ENCODE peak calls at places on chromosomes 6 and 20, in seven cellular contexts. One of them, this sample, is unnamed.

GRCh38 chr6:11527274-11527870 is 10.2 kb upstream of the TMEM170B start:
- DNase-seq in pons: no peak
- DNase-seq in GM10248: no peak
- DNase-seq in RPMI8226: no peak
- DNase-seq in ureter: no peak
- DNase-seq in posterior cingulate gyrus: no peak
- DNase-seq in activated CD4-positive, alpha-beta T cell treated with anti-CD3 and anti-CD28 coated beads, Interleukin-2, amount 50 U/mL, for 1 hour: no peak
- DNase-seq in this sample: no peak

GRCh38 chr6:110233769-110234374 is 53.6 kb downstream of the CDC40 start:
- DNase-seq in pons: peak
- DNase-seq in GM10248: peak
- DNase-seq in RPMI8226: peak
- DNase-seq in ureter: no peak
- DNase-seq in posterior cingulate gyrus: no peak
- DNase-seq in activated CD4-positive, alpha-beta T cell treated with anti-CD3 and anti-CD28 coated beads, Interleukin-2, amount 50 U/mL, for 1 hour: no peak
- DNase-seq in this sample: no peak

GRCh38 chr6:33799714-33800113 is 4.1 kb downstream of the MLN start:
- DNase-seq in pons: no peak
- DNase-seq in GM10248: no peak
- DNase-seq in RPMI8226: no peak
- DNase-seq in ureter: no peak
- DNase-seq in posterior cingulate gyrus: no peak
- DNase-seq in activated CD4-positive, alpha-beta T cell treated with anti-CD3 and anti-CD28 coated beads, Interleukin-2, amount 50 U/mL, for 1 hour: no peak
- DNase-seq in this sample: no peak

GRCh38 chr20:6231551-6231950 is 108.7 kb upstream of the FERMT1 start:
- DNase-seq in pons: no peak
- DNase-seq in GM10248: no peak
- DNase-seq in RPMI8226: peak
- DNase-seq in ureter: no peak
- DNase-seq in posterior cingulate gyrus: no peak
- DNase-seq in activated CD4-positive, alpha-beta T cell treated with anti-CD3 and anti-CD28 coated beads, Interleukin-2, amount 50 U/mL, for 1 hour: no peak
- DNase-seq in this sample: no peak

GRCh38 chr6:53044071-53044470 is 21.1 kb upstream of the FBXO9 start:
- DNase-seq in pons: no peak
- DNase-seq in GM10248: no peak
- DNase-seq in RPMI8226: no peak
- DNase-seq in ureter: no peak
- DNase-seq in posterior cingulate gyrus: no peak
- DNase-seq in activated CD4-positive, alpha-beta T cell treated with anti-CD3 and anti-CD28 coated beads, Interleukin-2, amount 50 U/mL, for 1 hour: no peak
- DNase-seq in this sample: no peak

GRCh38 chr6:70668499-70668812 is 773 bp downstream of the SMAP1 start:
- DNase-seq in pons: no peak
- DNase-seq in GM10248: peak
- DNase-seq in RPMI8226: no peak
- DNase-seq in ureter: no peak
- DNase-seq in posterior cingulate gyrus: no peak
- DNase-seq in activated CD4-positive, alpha-beta T cell treated with anti-CD3 and anti-CD28 coated beads, Interleukin-2, amount 50 U/mL, for 1 hour: peak
- DNase-seq in this sample: no peak

GRCh38 chr6:63802606-63803206 is 167.1 kb downstream of the PHF3 start:
- DNase-seq in pons: peak
- DNase-seq in GM10248: peak
- DNase-seq in RPMI8226: peak
- DNase-seq in ureter: no peak
- DNase-seq in posterior cingulate gyrus: no peak
- DNase-seq in activated CD4-positive, alpha-beta T cell treated with anti-CD3 and anti-CD28 coated beads, Interleukin-2, amount 50 U/mL, for 1 hour: no peak
- DNase-seq in this sample: no peak

GRCh38 chr20:16292227-16292626 is 281.0 kb downstream of the KIF16B start:
- DNase-seq in pons: no peak
- DNase-seq in GM10248: no peak
- DNase-seq in RPMI8226: no peak
- DNase-seq in ureter: no peak
- DNase-seq in posterior cingulate gyrus: no peak
- DNase-seq in activated CD4-positive, alpha-beta T cell treated with anti-CD3 and anti-CD28 coated beads, Interleukin-2, amount 50 U/mL, for 1 hour: no peak
- DNase-seq in this sample: no peak

GRCh38 chr6:788058-788457 is 95.1 kb upstream of the EXOC2 start:
- DNase-seq in pons: no peak
- DNase-seq in GM10248: no peak
- DNase-seq in RPMI8226: no peak
- DNase-seq in ureter: no peak
- DNase-seq in posterior cingulate gyrus: no peak
- DNase-seq in activated CD4-positive, alpha-beta T cell treated with anti-CD3 and anti-CD28 coated beads, Interleukin-2, amount 50 U/mL, for 1 hour: no peak
- DNase-seq in this sample: no peak

GRCh38 chr6:157586476-157587126 is 205.6 kb downstream of the ZDHHC14 start:
- DNase-seq in pons: no peak
- DNase-seq in GM10248: no peak
- DNase-seq in RPMI8226: no peak
- DNase-seq in ureter: no peak
- DNase-seq in posterior cingulate gyrus: no peak
- DNase-seq in activated CD4-positive, alpha-beta T cell treated with anti-CD3 and anti-CD28 coated beads, Interleukin-2, amount 50 U/mL, for 1 hour: no peak
- DNase-seq in this sample: no peak

GRCh38 chr6:26056583-26057350 is 30.5 kb upstream of the HFE start:
- DNase-seq in pons: peak
- DNase-seq in GM10248: no peak
- DNase-seq in RPMI8226: peak
- DNase-seq in ureter: no peak
- DNase-seq in posterior cingulate gyrus: no peak
- DNase-seq in activated CD4-positive, alpha-beta T cell treated with anti-CD3 and anti-CD28 coated beads, Interleukin-2, amount 50 U/mL, for 1 hour: no peak
- DNase-seq in this sample: no peak

GRCh38 chr6:13445005-13445743 is 42.2 kb downstream of the GFOD1 start:
- DNase-seq in pons: no peak
- DNase-seq in GM10248: no peak
- DNase-seq in RPMI8226: peak
- DNase-seq in ureter: peak
- DNase-seq in posterior cingulate gyrus: no peak
- DNase-seq in activated CD4-positive, alpha-beta T cell treated with anti-CD3 and anti-CD28 coated beads, Interleukin-2, amount 50 U/mL, for 1 hour: no peak
- DNase-seq in this sample: no peak

This sample was measured in smooth muscle cell of the brain vasculature.